ENCODE peak calls at places on chromosomes 2 and 18, in eight cellular contexts. I, V, U, W, G, Q, R and F are unnamed samples.

GRCh38 chr2:33946198-33946597 is 347.1 kb upstream of the FAM98A start:
- DNase-seq in I (no peak), V (no peak), U (no peak), W (no peak), G (no peak), Q (no peak), R (no peak), F (no peak)

GRCh38 chr2:105445498-105445897 is 46.6 kb upstream of the FHL2 start:
- DNase-seq in I (no peak), V (no peak), U (no peak), W (no peak), G (no peak), Q (no peak), R (no peak), F (no peak)

GRCh38 chr2:35741556-35741955 is 614.0 kb upstream of the CRIM1 start:
- DNase-seq in I (no peak), V (no peak), U (no peak), W (no peak), G (no peak), Q (no peak), R (peak), F (no peak)

GRCh38 chr2:238103465-238104070 is 3.4 kb downstream of the ESPNL start:
- DNase-seq in I (no peak), V (no peak), U (no peak), W (peak), G (no peak), Q (no peak), R (no peak), F (no peak)

GRCh38 chr18:29449424-29449823 is 1272.5 kb upstream of the CDH2 start:
- DNase-seq in I (no peak), V (no peak), U (no peak), W (no peak), G (no peak), Q (peak), R (no peak), F (no peak)

GRCh38 chr2:230700447-230700846 is 12.2 kb upstream of the CAB39 start:
- DNase-seq in I (no peak), V (no peak), U (no peak), W (no peak), G (no peak), Q (peak), R (peak), F (no peak)

GRCh38 chr2:202541137-202541536 is 93.6 kb upstream of the FAM117B start:
- DNase-seq in I (no peak), V (no peak), U (no peak), W (no peak), G (no peak), Q (no peak), R (no peak), F (no peak)

GRCh38 chr18:59388817-59389216 is 29.8 kb upstream of the LMAN1 start:
- DNase-seq in I (no peak), V (no peak), U (no peak), W (no peak), G (no peak), Q (no peak), R (no peak), F (no peak)

GRCh38 chr2:75896779-75897366 is 186.2 kb upstream of the GCFC2 start:
- DNase-seq in I (no peak), V (peak), U (no peak), W (no peak), G (no peak), Q (no peak), R (peak), F (no peak)

GRCh38 chr2:75998451-75998850 is 287.7 kb upstream of the GCFC2 start:
- DNase-seq in I (no peak), V (no peak), U (no peak), W (no peak), G (no peak), Q (no peak), R (no peak), F (no peak)

GRCh38 chr2:134718956-134719814 is at the start of gene TMEM163:
- DNase-seq in I (no peak), V (no peak), U (no peak), W (no peak), G (no peak), Q (no peak), R (no peak), F (no peak)

GRCh38 chr2:166293984-166294383 is 81.8 kb downstream of the SCN9A start:
- DNase-seq in I (no peak), V (no peak), U (no peak), W (no peak), G (no peak), Q (peak), R (no peak), F (no peak)

GRCh38 chr2:96325884-96326255 is 753 bp downstream of the ITPRIPL1 start:
- DNase-seq in I (no peak), V (no peak), U (no peak), W (no peak), G (no peak), Q (no peak), R (no peak), F (no peak)

GRCh38 chr18:6820314-6820713 is 90.8 kb downstream of the ARHGAP28 start:
- DNase-seq in I (no peak), V (no peak), U (no peak), W (no peak), G (no peak), Q (no peak), R (no peak), F (no peak)

GRCh38 chr2:135456431-135456830 is 74.6 kb downstream of the ZRANB3 start:
- DNase-seq in I (no peak), V (no peak), U (no peak), W (no peak), G (no peak), Q (no peak), R (no peak), F (no peak)

GRCh38 chr2:215843579-215843978 is 169.8 kb downstream of the MREG start:
- DNase-seq in I (peak), V (no peak), U (no peak), W (no peak), G (peak), Q (peak), R (peak), F (no peak)

GRCh38 chr18:9296233-9297006 is 38.2 kb upstream of the TWSG1 start:
- DNase-seq in I (peak), V (no peak), U (peak), W (no peak), G (no peak), Q (no peak), R (no peak), F (no peak)

GRCh38 chr18:50045126-50045525 is 149.8 kb downstream of the MYO5B start:
- DNase-seq in I (no peak), V (no peak), U (no peak), W (no peak), G (no peak), Q (no peak), R (no peak), F (no peak)

GRCh38 chr18:50038448-50038847 is 156.5 kb downstream of the MYO5B start:
- DNase-seq in I (no peak), V (no peak), U (no peak), W (no peak), G (no peak), Q (peak), R (no peak), F (no peak)

GRCh38 chr18:50039736-50040135 is 155.2 kb downstream of the MYO5B start:
- DNase-seq in I (no peak), V (no peak), U (no peak), W (no peak), G (no peak), Q (no peak), R (no peak), F (no peak)

GRCh38 chr18:50042611-50043010 is 152.3 kb downstream of the MYO5B start:
- DNase-seq in I (no peak), V (no peak), U (no peak), W (no peak), G (no peak), Q (no peak), R (no peak), F (no peak)

GRCh38 chr18:50044402-50044801 is 150.5 kb downstream of the MYO5B start:
- DNase-seq in I (no peak), V (no peak), U (no peak), W (no peak), G (no peak), Q (no peak), R (no peak), F (no peak)
- TF ChIP-seq CTCF in I (no peak), V (no peak), U (no peak), W (no peak), G (no peak), Q (no peak), R (no peak), F (peak)

GRCh38 chr2:219618733-219619122 is 8.7 kb upstream of the SLC4A3 start:
- DNase-seq in I (no peak), V (no peak), U (no peak), W (no peak), G (no peak), Q (no peak), R (no peak), F (no peak)

GRCh38 chr2:219620546-219620945 is 6.9 kb upstream of the SLC4A3 start:
- DNase-seq in I (no peak), V (no peak), U (no peak), W (no peak), G (no peak), Q (no peak), R (no peak), F (no peak)

GRCh38 chr2:219622472-219622871 is 5.0 kb upstream of the SLC4A3 start:
- DNase-seq in I (no peak), V (no peak), U (no peak), W (no peak), G (no peak), Q (no peak), R (no peak), F (no peak)

GRCh38 chr2:219616550-219616949 is 10.9 kb upstream of the SLC4A3 start:
- DNase-seq in I (no peak), V (no peak), U (no peak), W (no peak), G (no peak), Q (no peak), R (no peak), F (no peak)

GRCh38 chr2:219619235-219619634 is 8.2 kb upstream of the SLC4A3 start:
- DNase-seq in I (no peak), V (no peak), U (no peak), W (no peak), G (no peak), Q (no peak), R (no peak), F (no peak)
- TF ChIP-seq CTCF in I (peak), V (no peak), U (no peak), W (no peak), G (no peak), Q (no peak), R (peak), F (peak)

DNA sequence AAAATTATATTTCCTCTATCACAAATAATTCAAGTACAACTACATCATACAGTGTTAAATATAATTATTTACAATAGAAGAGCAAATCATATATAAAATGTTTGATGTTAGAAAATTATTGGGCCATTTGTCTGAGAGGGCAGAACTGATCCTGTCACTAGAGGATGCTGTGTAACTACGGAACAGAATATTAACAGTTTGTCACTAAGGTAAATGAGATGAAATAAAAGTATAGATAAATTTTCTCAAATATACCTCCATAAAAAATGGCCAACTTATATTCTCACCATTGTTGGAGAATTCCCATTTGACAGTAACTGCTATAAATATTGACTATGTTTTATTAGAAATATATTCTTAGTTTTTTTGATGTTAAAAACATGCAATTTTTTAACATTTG is 1067.4 kb upstream of the DDX18 start:
- DNase-seq in I (no peak), V (no peak), U (no peak), W (no peak), G (no peak), Q (no peak), R (no peak), F (no peak)
- TF ChIP-seq CTCF in I (no peak), V (no peak), U (no peak), W (no peak), G (no peak), Q (no peak), R (peak), F (peak)

GRCh38 chr2:21165350-21165749 is 41.6 kb downstream of the TDRD15 start:
- DNase-seq in I (no peak), V (no peak), U (no peak), W (no peak), G (no peak), Q (peak), R (no peak), F (no peak)
- TF ChIP-seq CTCF in I (no peak), V (no peak), U (no peak), W (no peak), G (peak), Q (peak), R (peak), F (peak)

GRCh38 chr18:47531759-47532158 is 280.3 kb upstream of the SKOR2 start:
- DNase-seq in I (no peak), V (no peak), U (no peak), W (no peak), G (no peak), Q (no peak), R (no peak), F (no peak)
- TF ChIP-seq CTCF in I (no peak), V (no peak), U (no peak), W (no peak), G (no peak), Q (no peak), R (peak), F (no peak)

GRCh38 chr2:84927275-84927627 is 21.8 kb downstream of the TMSB10 start:
- DNase-seq in I (no peak), V (no peak), U (no peak), W (no peak), G (no peak), Q (no peak), R (no peak), F (no peak)
- TF ChIP-seq CTCF in I (no peak), V (no peak), U (no peak), W (peak), G (no peak), Q (no peak), R (no peak), F (peak)

GRCh38 chr2:3628800-3629199 is 29.2 kb upstream of the ALLC start:
- DNase-seq in I (no peak), V (no peak), U (no peak), W (no peak), G (no peak), Q (no peak), R (peak), F (peak)
- TF ChIP-seq CTCF in I (no peak), V (no peak), U (no peak), W (no peak), G (no peak), Q (no peak), R (peak), F (no peak)

DNA sequence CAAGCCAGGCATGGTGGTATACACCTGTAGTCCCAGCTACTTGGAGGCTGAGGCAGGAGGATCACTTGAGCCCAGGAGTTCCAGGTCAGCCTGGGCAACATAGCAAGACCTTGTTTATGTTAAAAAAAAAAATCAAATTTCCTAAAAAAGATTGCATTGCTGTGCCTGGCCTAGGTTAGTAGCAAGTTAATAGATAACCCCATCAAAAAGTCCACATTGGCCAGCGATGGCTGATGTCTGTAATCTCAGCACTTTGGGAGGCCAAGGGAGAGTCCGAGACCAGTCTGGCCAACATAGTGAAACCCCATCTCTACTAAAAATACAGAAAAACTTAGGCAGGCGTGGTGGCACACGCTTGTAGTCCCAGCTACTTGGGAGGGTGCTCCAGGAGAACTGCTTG is 38.7 kb downstream of the PARD6G start:
- DNase-seq in I (no peak), V (no peak), U (no peak), W (no peak), G (no peak), Q (no peak), R (no peak), F (no peak)
- TF ChIP-seq CTCF in I (no peak), V (no peak), U (no peak), W (no peak), G (no peak), Q (no peak), R (no peak), F (no peak)

GRCh38 chr2:27032495-27033252 is at the start of gene TMEM214:
- DNase-seq in I (no peak), V (peak), U (peak), W (peak), G (peak), Q (peak), R (peak), F (peak)
- TF ChIP-seq CTCF in I (no peak), V (no peak), U (peak), W (no peak), G (no peak), Q (no peak), R (no peak), F (peak)

GRCh38 chr2:9914384-9915065 is 37.0 kb upstream of the GRHL1 start:
- DNase-seq in I (no peak), V (no peak), U (no peak), W (no peak), G (peak), Q (peak), R (peak), F (no peak)
- TF ChIP-seq CTCF in I (no peak), V (no peak), U (no peak), W (no peak), G (peak), Q (peak), R (peak), F (peak)